ENCODE peak calls at places on chromosomes 7 and 10, in seven cellular contexts. R is activated CD8-positive, alpha-beta memory T cell treated with anti-CD3 and anti-CD28 coated beads, Interleukin-2, amount 50 U/mL, for 48 hours; H is foreskin fibroblast; D is Kasumi-1; A is Ammon's horn; U is hippocampal formation; E is amniotic stem cell. L is an unnamed sample.

GRCh38 chr10:42755028-42755451 is 27.6 kb upstream of the BMS1 start:
- DNase-seq in U (no peak), H (no peak), A (no peak), R (no peak), E (no peak), D (no peak), L (no peak)

GRCh38 chr10:33153968-33154327 is 180.5 kb downstream of the NRP1 start:
- DNase-seq in E (no peak), D (no peak), R (no peak), U (no peak), A (no peak), H (no peak), L (no peak)

GRCh38 chr10:123007558-123008378 is 827 bp downstream of the IKZF5 start:
- DNase-seq in A (peak), E (peak), U (no peak), D (peak), R (peak), H (peak), L (peak)

GRCh38 chr7:37065779-37066271 is 341.5 kb upstream of the AOAH start:
- DNase-seq in R (peak), E (no peak), H (no peak), D (no peak), U (no peak), A (no peak), L (no peak)

GRCh38 chr7:8436965-8437364 is 3.6 kb downstream of the NXPH1 start:
- DNase-seq in A (peak), E (no peak), D (peak), H (no peak), U (no peak), R (peak), L (peak)

GRCh38 chr10:3748484-3748883 is 36.5 kb downstream of the KLF6 start:
- DNase-seq in U (no peak), E (no peak), A (no peak), R (no peak), D (no peak), H (no peak), L (no peak)

GRCh38 chr10:96673318-96674099 is 46.8 kb downstream of the PIK3AP1 start:
- DNase-seq in E (no peak), D (peak), A (peak), U (no peak), H (no peak), R (no peak), L (no peak)

GRCh38 chr10:86651631-86652331 is 2.6 kb upstream of the OPN4 start:
- DNase-seq in A (no peak), U (no peak), R (peak), H (no peak), D (no peak), E (no peak), L (no peak)

GRCh38 chr10:18786458-18786857 is 127.2 kb downstream of the ARL5B start:
- DNase-seq in U (no peak), H (no peak), D (no peak), E (no peak), R (no peak), A (no peak), L (no peak)

GRCh38 chr7:1290262-1291039 is 57.8 kb downstream of the UNCX start:
- DNase-seq in A (peak), E (no peak), D (no peak), H (peak), R (peak), U (peak), L (peak)

GRCh38 chr7:150648358-150649083 is 16.3 kb upstream of the GIMAP6 start:
- DNase-seq in U (no peak), A (no peak), H (no peak), R (no peak), D (no peak), E (no peak), L (no peak)

GRCh38 chr7:29641651-29642050 is 78.0 kb downstream of the PRR15 start:
- DNase-seq in E (no peak), H (no peak), A (no peak), U (no peak), D (no peak), R (no peak), L (no peak)

GRCh38 chr7:132777419-132777818 is 201.1 kb upstream of the PLXNA4 start:
- DNase-seq in A (no peak), R (no peak), D (no peak), H (no peak), U (no peak), E (no peak), L (no peak)

GRCh38 chr10:86312701-86313270 is 53.8 kb downstream of the GRID1 start:
- DNase-seq in E (no peak), D (no peak), R (no peak), A (no peak), H (no peak), U (no peak), L (no peak)

GRCh38 chr10:19816420-19817250 is at the start of gene PLXDC2:
- DNase-seq in U (peak), A (peak), H (peak), E (no peak), D (peak), R (no peak), L (no peak)

GRCh38 chr10:3136763-3137611 is 35.6 kb downstream of the PITRM1 start:
- DNase-seq in A (peak), D (no peak), H (no peak), E (no peak), U (peak), R (no peak), L (no peak)

GRCh38 chr7:33862946-33863814 is 42.2 kb upstream of the BMPER start:
- DNase-seq in A (peak), E (no peak), H (no peak), D (no peak), R (no peak), U (peak), L (peak)

GRCh38 chr10:132131581-132132250 is 55.0 kb upstream of the DPYSL4 start:
- DNase-seq in E (no peak), U (no peak), A (no peak), H (no peak), D (no peak), R (no peak), L (no peak)

GRCh38 chr10:80075781-80076180 is 2.7 kb upstream of the TMEM254 start:
- DNase-seq in D (no peak), R (no peak), U (no peak), E (no peak), H (peak), A (no peak), L (no peak)

GRCh38 chr10:58781873-58782488 is 269.3 kb downstream of the BICC1 start:
- DNase-seq in U (peak), A (peak), R (no peak), E (no peak), D (peak), H (peak), L (peak)

GRCh38 chr10:73648252-73648651 is 7.0 kb upstream of the MYOZ1 start:
- DNase-seq in D (no peak), H (no peak), A (peak), R (peak), U (no peak), E (no peak), L (peak)